ENCODE peak calls at places on chromosomes 13 and 19, in eight cellular contexts. F is breast epithelium, C is suprapubic skin, V is HCT116, Q is spleen, Z is transverse colon, O is K562, R is SK-N-MC. B is an unnamed sample.

GRCh38 chr13:53074119-53074518 is 45.5 kb downstream of the OLFM4 start:
- DNase-seq in F (no peak), C (no peak), V (no peak), Q (no peak), Z (no peak), O (no peak), R (peak; percentile 48), B (no peak)

GRCh38 chr13:42174344-42175162 is 97.4 kb upstream of the AKAP11 start:
- DNase-seq in F (no peak), C (no peak), V (no peak), Q (no peak), Z (no peak), O (peak; percentile 50), R (no peak), B (no peak)

GRCh38 chr13:100240109-100240779 is 151.4 kb downstream of the PCCA start:
- DNase-seq in F (no peak), C (no peak), V (no peak), Q (no peak), Z (no peak), O (no peak), R (no peak), B (no peak)

GRCh38 chr19:53867225-53868090 is at the start of gene MYADM:
- DNase-seq in F (peak; percentile 99), C (peak; percentile 100), V (peak; percentile 95), Q (peak; percentile 98), Z (peak; percentile 100), O (peak; percentile 98), R (peak; percentile 65), B (peak; percentile 99)

GRCh38 chr13:43473437-43473836 is 313.3 kb downstream of the ENOX1 start:
- DNase-seq in F (no peak), C (no peak), V (no peak), Q (no peak), Z (no peak), O (peak; percentile 3), R (no peak), B (no peak)

GRCh38 chr19:54325194-54325621 is 12.2 kb upstream of the LILRA5 start:
- DNase-seq in F (no peak), C (no peak), V (peak; percentile 31), Q (no peak), Z (no peak), O (peak; percentile 58), R (no peak), B (no peak)

GRCh38 chr13:51727634-51728274 is 76.2 kb downstream of the DHRS12 start:
- DNase-seq in F (no peak), C (no peak), V (no peak), Q (no peak), Z (no peak), O (no peak), R (no peak), B (no peak)

GRCh38 chr13:52428295-52428694 is 22.1 kb downstream of the VPS36 start:
- DNase-seq in F (no peak), C (no peak), V (no peak), Q (no peak), Z (no peak), O (peak; percentile 16), R (no peak), B (peak; percentile 31)

GRCh38 chr19:10808937-10809655 is 26.9 kb downstream of the TMED1 start:
- DNase-seq in F (no peak), C (no peak), V (peak; percentile 44), Q (no peak), Z (no peak), O (peak; percentile 66), R (no peak), B (peak; percentile 36)

GRCh38 chr19:41128692-41129091 is 14.5 kb downstream of the CYP2F1 start:
- DNase-seq in F (no peak), C (no peak), V (no peak), Q (no peak), Z (no peak), O (no peak), R (no peak), B (no peak)

GRCh38 chr13:43822969-43823368 is 36.2 kb upstream of the ENOX1 start:
- DNase-seq in F (no peak), C (no peak), V (no peak), Q (no peak), Z (no peak), O (no peak), R (no peak), B (no peak)

GRCh38 chr13:34943675-34944634 is 1.9 kb downstream of the NBEA start:
- DNase-seq in F (no peak), C (no peak), V (no peak), Q (no peak), Z (no peak), O (no peak), R (no peak), B (no peak)

GRCh38 chr13:103803349-103803748 is 737.1 kb upstream of the SLC10A2 start:
- DNase-seq in F (no peak), C (no peak), V (no peak), Q (no peak), Z (no peak), O (no peak), R (no peak), B (no peak)

GRCh38 chr19:2426661-2427322 is 594 bp downstream of the TIMM13 start:
- DNase-seq in F (no peak), C (peak; percentile 76), V (peak; percentile 16), Q (peak; percentile 88), Z (peak; percentile 53), O (peak; percentile 82), R (no peak), B (peak; percentile 41)

GRCh38 chr19:31421856-31422255 is 72.6 kb upstream of the TSHZ3 start:
- DNase-seq in F (no peak), C (no peak), V (no peak), Q (no peak), Z (no peak), O (no peak), R (no peak), B (no peak)

GRCh38 chr19:16588089-16588823 is 16.0 kb upstream of the SLC35E1 start:
- DNase-seq in F (no peak), C (peak; percentile 64), V (no peak), Q (peak; percentile 92), Z (peak; percentile 79), O (peak; percentile 85), R (no peak), B (no peak)
- TF ChIP-seq POLR2AphosphoS5 in F (no peak), C (no peak), V (no peak), Q (peak; percentile 91), Z (peak; percentile 33), O (no peak), R (no peak), B (no peak)

DNA sequence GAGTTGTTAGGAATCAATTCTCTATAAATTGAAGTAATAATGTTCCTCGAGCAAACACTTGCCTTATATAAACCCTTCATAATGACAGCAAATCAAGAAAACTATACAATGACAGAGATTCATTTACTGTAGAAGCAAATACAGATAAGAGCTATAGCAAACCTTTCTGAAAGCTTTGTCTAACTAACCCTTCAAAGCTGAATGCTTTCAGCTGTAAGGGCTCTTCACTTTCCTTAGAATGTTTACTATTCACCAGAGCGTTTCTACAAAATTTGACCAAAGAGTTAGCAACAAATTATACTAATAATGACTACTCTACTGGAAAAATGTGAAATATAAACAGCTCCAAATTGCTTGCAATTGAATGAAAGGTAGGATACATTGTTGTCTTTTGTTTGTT is 218.1 kb downstream of the SLITRK5 start:
- DNase-seq in F (no peak), C (no peak), V (no peak), Q (no peak), Z (no peak), O (no peak), R (no peak), B (no peak)
- TF ChIP-seq POLR2AphosphoS5 in F (no peak), C (no peak), V (no peak), Q (no peak), Z (no peak), O (no peak), R (no peak), B (no peak)

DNA sequence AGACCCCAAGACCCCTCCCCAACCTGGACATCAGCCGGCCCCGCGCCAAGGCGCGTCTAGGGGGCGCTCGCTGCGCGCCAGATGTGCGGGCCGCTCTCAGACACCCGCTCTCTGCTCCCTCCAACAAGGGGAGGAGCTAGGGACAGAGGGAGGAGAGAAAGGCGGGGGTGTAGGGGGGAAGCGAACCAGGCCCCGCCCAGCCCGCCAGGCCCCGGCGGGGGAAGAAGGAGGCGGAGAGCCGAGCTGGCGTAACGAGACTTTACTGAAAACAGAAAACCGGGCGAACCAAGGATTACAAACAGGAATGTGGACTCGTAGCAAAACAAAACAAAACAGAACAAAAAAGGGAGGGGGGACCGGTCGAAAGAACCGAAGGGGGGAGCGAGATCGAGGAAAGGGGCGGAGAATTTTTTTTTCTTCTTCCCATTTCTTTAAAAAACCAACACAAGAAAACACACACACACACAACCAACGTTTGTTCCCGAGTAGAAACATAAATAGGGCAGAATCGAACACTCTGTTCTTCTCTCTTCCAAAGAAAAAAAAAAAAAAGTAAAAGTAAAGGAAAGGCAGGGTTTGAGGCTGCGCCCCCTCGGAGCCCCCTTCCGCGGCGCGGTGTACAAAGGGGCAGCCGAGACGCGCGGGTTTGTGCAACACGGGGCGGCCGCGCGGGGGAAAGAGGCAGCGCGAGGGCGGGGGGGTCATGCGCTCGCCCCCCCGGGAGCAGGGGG is 1.7 kb downstream of the JUND start:
- DNase-seq in F (peak; percentile 91), C (peak; percentile 93), V (peak; percentile 83), Q (peak; percentile 98), Z (peak; percentile 94), O (peak; percentile 97), R (peak; percentile 70), B (peak; percentile 92)
- TF ChIP-seq POLR2AphosphoS5 in F (peak; percentile 96), C (peak; percentile 88), V (peak; percentile 55), Q (peak; percentile 98), Z (peak; percentile 98), O (peak; percentile 66), R (peak; percentile 57), B (peak; percentile 79)

GRCh38 chr19:6273701-6274601 is 5.8 kb downstream of the MLLT1 start:
- DNase-seq in F (peak; percentile 85), C (peak; percentile 94), V (no peak), Q (peak; percentile 89), Z (peak; percentile 64), O (peak; percentile 67), R (no peak), B (peak; percentile 83)
- TF ChIP-seq POLR2AphosphoS5 in F (peak; percentile 81), C (peak; percentile 84), V (no peak), Q (peak; percentile 72), Z (peak; percentile 61), O (no peak), R (no peak), B (peak; percentile 75)

DNA sequence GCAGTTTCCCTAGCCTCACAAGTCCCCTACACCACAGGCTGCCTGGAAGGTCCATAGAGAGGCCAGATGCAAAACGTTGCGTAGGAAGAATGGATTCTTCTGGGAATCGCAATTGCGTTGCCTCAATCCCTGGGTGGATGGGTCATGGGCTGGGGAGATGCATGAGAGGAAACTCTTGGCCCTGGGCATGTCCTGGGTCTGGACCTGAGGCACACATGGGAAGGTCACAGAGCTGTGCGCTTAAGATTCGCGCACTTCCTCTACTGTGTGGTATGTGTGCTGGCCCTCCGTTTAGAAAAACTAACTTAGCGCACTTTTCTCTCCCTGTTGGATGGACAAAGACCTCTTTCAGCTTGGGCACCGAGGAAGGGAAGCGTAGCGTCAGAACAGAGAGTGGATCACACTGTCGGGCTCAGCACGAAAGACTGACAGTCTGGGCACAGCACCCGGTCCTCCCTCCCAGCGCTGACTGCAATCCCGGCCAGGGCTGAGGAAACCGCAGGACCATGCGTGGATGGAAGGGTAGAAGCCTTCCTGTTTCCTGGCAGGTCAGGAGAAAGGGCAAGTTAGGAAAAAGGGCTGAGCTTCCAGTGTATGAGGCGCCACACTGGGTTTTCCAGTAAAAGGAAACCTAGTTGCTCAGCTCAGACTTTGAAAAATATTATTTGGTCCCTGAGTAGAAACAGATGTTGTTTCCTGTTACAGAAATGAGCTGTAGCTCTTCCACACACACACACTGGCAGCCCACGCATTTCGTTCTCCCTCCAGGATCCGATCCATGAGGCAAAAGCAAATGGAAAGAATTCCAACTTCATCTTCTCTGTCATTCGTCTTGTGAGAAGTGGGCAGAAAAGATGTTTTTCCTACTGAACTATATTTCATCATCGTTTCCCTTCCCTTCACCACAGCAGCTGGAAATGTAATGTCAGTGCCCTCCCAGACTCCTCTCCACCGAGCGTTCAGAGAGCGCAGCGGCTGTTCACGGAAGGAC is 86.0 kb downstream of the ING1 start:
- DNase-seq in F (no peak), C (peak; percentile 75), V (no peak), Q (peak; percentile 77), Z (no peak), O (no peak), R (peak; percentile 90), B (no peak)
- TF ChIP-seq POLR2AphosphoS5 in F (peak; percentile 69), C (no peak), V (no peak), Q (peak; percentile 79), Z (peak; percentile 18), O (no peak), R (peak; percentile 39), B (no peak)